ENCODE peak calls at places on chromosomes 13 and 19, in eight cellular contexts. One of them, this sample, is unnamed.

GRCh38 chr13:95710313-95710712 is 33.4 kb downstream of the DNAJC3 start:
- DNase-seq in H1: no peak
- DNase-seq in transverse colon: no peak
- DNase-seq in A549: peak; percentile 32
- DNase-seq in stomach: no peak
- DNase-seq in upper lobe of left lung: no peak
- DNase-seq in tibial nerve: no peak
- DNase-seq in suprapubic skin: no peak
- DNase-seq in this sample: no peak

GRCh38 chr19:34393031-34393430 is 11.2 kb upstream of the PDCD2L start:
- DNase-seq in transverse colon: no peak
- DNase-seq in A549: no peak
- DNase-seq in stomach: no peak
- DNase-seq in tibial nerve: no peak
- DNase-seq in upper lobe of left lung: no peak
- DNase-seq in suprapubic skin: no peak
- DNase-seq in H1: no peak
- DNase-seq in this sample: no peak

GRCh38 chr13:66665991-66666390 is 564.1 kb downstream of the PCDH9 start:
- DNase-seq in tibial nerve: no peak
- DNase-seq in transverse colon: no peak
- DNase-seq in A549: peak; percentile 61
- DNase-seq in H1: no peak
- DNase-seq in suprapubic skin: no peak
- DNase-seq in upper lobe of left lung: peak; percentile 2
- DNase-seq in stomach: no peak
- DNase-seq in this sample: no peak

GRCh38 chr19:2324220-2324948 is 4.0 kb downstream of the LSM7 start:
- DNase-seq in stomach: no peak
- DNase-seq in upper lobe of left lung: peak; percentile 71
- DNase-seq in transverse colon: no peak
- DNase-seq in tibial nerve: no peak
- DNase-seq in suprapubic skin: no peak
- DNase-seq in A549: no peak
- DNase-seq in H1: no peak
- DNase-seq in this sample: no peak

GRCh38 chr19:35063940-35064818 is 22.7 kb downstream of the HPN start:
- DNase-seq in transverse colon: no peak
- DNase-seq in stomach: no peak
- DNase-seq in H1: no peak
- DNase-seq in A549: peak; percentile 50
- DNase-seq in suprapubic skin: no peak
- DNase-seq in tibial nerve: no peak
- DNase-seq in upper lobe of left lung: no peak
- DNase-seq in this sample: no peak

GRCh38 chr13:63693696-63694095 is 2278.0 kb upstream of the PCDH20 start:
- DNase-seq in suprapubic skin: peak; percentile 46
- DNase-seq in stomach: no peak
- DNase-seq in H1: no peak
- DNase-seq in upper lobe of left lung: peak; percentile 62
- DNase-seq in tibial nerve: no peak
- DNase-seq in A549: no peak
- DNase-seq in transverse colon: no peak
- DNase-seq in this sample: no peak

GRCh38 chr19:9981406-9982260 is 28.7 kb downstream of the COL5A3 start:
- DNase-seq in H1: no peak
- DNase-seq in A549: no peak
- DNase-seq in tibial nerve: no peak
- DNase-seq in suprapubic skin: no peak
- DNase-seq in upper lobe of left lung: no peak
- DNase-seq in transverse colon: no peak
- DNase-seq in stomach: no peak
- DNase-seq in this sample: no peak

GRCh38 chr13:110062077-110062776 is 244.7 kb downstream of the COL4A1 start:
- DNase-seq in stomach: no peak
- DNase-seq in tibial nerve: no peak
- DNase-seq in A549: no peak
- DNase-seq in suprapubic skin: no peak
- DNase-seq in upper lobe of left lung: peak; percentile 23
- DNase-seq in H1: no peak
- DNase-seq in transverse colon: no peak
- DNase-seq in this sample: no peak

GRCh38 chr19:5591476-5591875 is 23.7 kb upstream of the TINCR start:
- DNase-seq in suprapubic skin: no peak
- DNase-seq in A549: no peak
- DNase-seq in stomach: no peak
- DNase-seq in tibial nerve: no peak
- DNase-seq in transverse colon: no peak
- DNase-seq in H1: no peak
- DNase-seq in upper lobe of left lung: no peak
- DNase-seq in this sample: no peak

GRCh38 chr13:41299316-41300094 is 11.6 kb upstream of the NAA16 start:
- DNase-seq in tibial nerve: no peak
- DNase-seq in suprapubic skin: no peak
- DNase-seq in transverse colon: no peak
- DNase-seq in upper lobe of left lung: no peak
- DNase-seq in H1: no peak
- DNase-seq in stomach: no peak
- DNase-seq in A549: no peak
- DNase-seq in this sample: no peak

GRCh38 chr19:45275370-45275971 is 24.4 kb downstream of the MARK4 start:
- DNase-seq in stomach: no peak
- DNase-seq in tibial nerve: no peak
- DNase-seq in upper lobe of left lung: no peak
- DNase-seq in suprapubic skin: no peak
- DNase-seq in A549: no peak
- DNase-seq in H1: no peak
- DNase-seq in transverse colon: no peak
- DNase-seq in this sample: no peak

GRCh38 chr19:7817801-7818200 is 12.2 kb upstream of the EVI5L start:
- DNase-seq in A549: no peak
- DNase-seq in stomach: no peak
- DNase-seq in tibial nerve: no peak
- DNase-seq in H1: no peak
- DNase-seq in suprapubic skin: no peak
- DNase-seq in transverse colon: no peak
- DNase-seq in upper lobe of left lung: no peak
- DNase-seq in this sample: no peak

GRCh38 chr19:18476507-18477041 is 38.6 kb upstream of the ISYNA1 start:
- DNase-seq in suprapubic skin: no peak
- DNase-seq in stomach: no peak
- DNase-seq in A549: no peak
- DNase-seq in tibial nerve: no peak
- DNase-seq in H1: no peak
- DNase-seq in upper lobe of left lung: no peak
- DNase-seq in transverse colon: no peak
- DNase-seq in this sample: no peak

GRCh38 chr19:18475762-18476331 is 37.9 kb upstream of the ISYNA1 start:
- DNase-seq in A549: no peak
- DNase-seq in upper lobe of left lung: no peak
- DNase-seq in stomach: no peak
- DNase-seq in transverse colon: no peak
- DNase-seq in suprapubic skin: no peak
- DNase-seq in H1: no peak
- DNase-seq in tibial nerve: no peak
- DNase-seq in this sample: no peak

GRCh38 chr19:18474366-18474887 is 36.5 kb upstream of the ISYNA1 start:
- DNase-seq in suprapubic skin: no peak
- DNase-seq in stomach: no peak
- DNase-seq in transverse colon: no peak
- DNase-seq in tibial nerve: no peak
- DNase-seq in A549: no peak
- DNase-seq in H1: no peak
- DNase-seq in upper lobe of left lung: no peak
- DNase-seq in this sample: no peak

GRCh38 chr19:18473706-18474087 is 35.8 kb upstream of the ISYNA1 start:
- DNase-seq in H1: no peak
- DNase-seq in A549: no peak
- DNase-seq in upper lobe of left lung: no peak
- DNase-seq in stomach: no peak
- DNase-seq in transverse colon: no peak
- DNase-seq in tibial nerve: no peak
- DNase-seq in suprapubic skin: no peak
- DNase-seq in this sample: no peak

GRCh38 chr19:18475004-18475453 is 37.1 kb upstream of the ISYNA1 start:
- DNase-seq in tibial nerve: no peak
- DNase-seq in A549: no peak
- DNase-seq in transverse colon: no peak
- DNase-seq in H1: no peak
- DNase-seq in upper lobe of left lung: no peak
- DNase-seq in suprapubic skin: no peak
- DNase-seq in stomach: no peak
- DNase-seq in this sample: no peak
- H3K4me1 ChIP-seq in tibial nerve: peaks cover 75% of the 10 kb centered on the region
- H3K4me1 ChIP-seq in A549: peaks cover 25% of the 10 kb centered on the region
- H3K4me1 ChIP-seq in transverse colon: peaks cover 66% of the 10 kb centered on the region
- H3K4me1 ChIP-seq in H1: no peaks in the 10 kb centered on the region
- H3K4me1 ChIP-seq in upper lobe of left lung: peaks cover 60% of the 10 kb centered on the region
- H3K4me1 ChIP-seq in suprapubic skin: peaks cover 46% of the 10 kb centered on the region
- H3K4me1 ChIP-seq in stomach: peaks cover 72% of the 10 kb centered on the region
- H3K4me1 ChIP-seq in this sample: peaks cover 35% of the 10 kb centered on the region

DNA sequence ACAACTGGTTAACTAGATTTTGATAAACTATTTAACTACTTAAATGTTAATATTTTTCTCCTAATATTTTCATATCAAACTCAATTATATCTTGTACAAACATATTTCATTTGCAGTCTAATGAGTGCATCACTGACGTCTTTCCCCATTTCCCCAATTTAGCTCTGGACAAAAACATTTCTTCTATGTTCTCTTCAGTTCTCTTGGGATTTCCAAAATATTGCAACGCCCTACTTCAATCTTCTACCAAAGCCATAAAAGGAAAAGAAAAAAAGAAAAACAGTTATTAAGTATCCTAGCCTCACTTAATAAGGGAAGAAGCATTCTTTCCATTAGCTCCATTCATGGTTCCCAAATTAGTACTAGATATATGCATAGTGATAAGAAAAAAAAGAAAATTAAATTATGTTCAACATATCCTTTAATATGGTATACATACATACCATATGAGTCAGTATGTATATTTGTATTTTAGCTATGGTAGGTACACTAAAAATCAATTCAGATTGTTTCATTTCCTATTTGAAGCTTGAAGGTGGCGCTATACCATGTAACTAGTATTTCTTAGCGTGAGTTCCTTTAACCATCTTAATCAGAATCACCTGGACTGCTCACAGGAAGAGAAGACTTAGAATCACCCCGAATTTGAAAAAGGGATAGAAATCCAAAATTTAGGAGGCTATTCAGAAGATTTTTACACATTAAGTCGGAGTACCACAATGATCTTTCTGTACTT is 9.9 kb downstream of the FBXL3 start:
- DNase-seq in upper lobe of left lung: no peak
- DNase-seq in tibial nerve: no peak
- DNase-seq in suprapubic skin: no peak
- DNase-seq in stomach: no peak
- DNase-seq in transverse colon: no peak
- DNase-seq in H1: no peak
- DNase-seq in A549: no peak
- DNase-seq in this sample: no peak
- TF ChIP-seq CTCF in upper lobe of left lung: no peak
- TF ChIP-seq CTCF in tibial nerve: no peak
- TF ChIP-seq CTCF in suprapubic skin: no peak
- TF ChIP-seq CTCF in stomach: no peak
- TF ChIP-seq CTCF in transverse colon: no peak
- TF ChIP-seq CTCF in H1: peak; percentile 24
- TF ChIP-seq CTCF in A549: peak; percentile 13
- TF ChIP-seq CTCF in this sample: no peak

GRCh38 chr13:87696458-87696857 is 25.3 kb downstream of the SLITRK5 start:
- DNase-seq in A549: no peak
- DNase-seq in tibial nerve: no peak
- DNase-seq in upper lobe of left lung: no peak
- DNase-seq in transverse colon: no peak
- DNase-seq in stomach: no peak
- DNase-seq in suprapubic skin: no peak
- DNase-seq in H1: no peak
- DNase-seq in this sample: no peak

GRCh38 chr13:87698268-87698667 is 27.1 kb downstream of the SLITRK5 start:
- DNase-seq in A549: no peak
- DNase-seq in upper lobe of left lung: no peak
- DNase-seq in suprapubic skin: no peak
- DNase-seq in transverse colon: no peak
- DNase-seq in stomach: no peak
- DNase-seq in H1: no peak
- DNase-seq in tibial nerve: no peak
- DNase-seq in this sample: no peak
- TF ChIP-seq EP300 in A549: no peak
- TF ChIP-seq EP300 in upper lobe of left lung: no peak
- TF ChIP-seq EP300 in suprapubic skin: no peak
- TF ChIP-seq EP300 in transverse colon: no peak
- TF ChIP-seq EP300 in stomach: no peak
- TF ChIP-seq EP300 in H1: no peak
- TF ChIP-seq EP300 in tibial nerve: no peak
- TF ChIP-seq EP300 in this sample: no peak

GRCh38 chr13:101917475-101917810 is 465.0 kb downstream of the ITGBL1 start:
- DNase-seq in upper lobe of left lung: peak; percentile 45
- DNase-seq in suprapubic skin: no peak
- DNase-seq in transverse colon: no peak
- DNase-seq in stomach: no peak
- DNase-seq in A549: no peak
- DNase-seq in H1: no peak
- DNase-seq in tibial nerve: no peak
- DNase-seq in this sample: no peak

GRCh38 chr13:101915755-101916107 is 463.3 kb downstream of the ITGBL1 start:
- DNase-seq in suprapubic skin: no peak
- DNase-seq in H1: no peak
- DNase-seq in A549: no peak
- DNase-seq in upper lobe of left lung: no peak
- DNase-seq in transverse colon: no peak
- DNase-seq in stomach: no peak
- DNase-seq in tibial nerve: no peak
- DNase-seq in this sample: no peak

GRCh38 chr13:101915333-101915732 is 462.9 kb downstream of the ITGBL1 start:
- DNase-seq in transverse colon: no peak
- DNase-seq in upper lobe of left lung: no peak
- DNase-seq in A549: no peak
- DNase-seq in stomach: no peak
- DNase-seq in suprapubic skin: no peak
- DNase-seq in H1: no peak
- DNase-seq in tibial nerve: no peak
- DNase-seq in this sample: no peak

GRCh38 chr13:101916758-101917474 is 464.4 kb downstream of the ITGBL1 start:
- DNase-seq in stomach: no peak
- DNase-seq in H1: no peak
- DNase-seq in transverse colon: no peak
- DNase-seq in tibial nerve: no peak
- DNase-seq in A549: no peak
- DNase-seq in upper lobe of left lung: peak; percentile 81
- DNase-seq in suprapubic skin: no peak
- DNase-seq in this sample: no peak

DNA sequence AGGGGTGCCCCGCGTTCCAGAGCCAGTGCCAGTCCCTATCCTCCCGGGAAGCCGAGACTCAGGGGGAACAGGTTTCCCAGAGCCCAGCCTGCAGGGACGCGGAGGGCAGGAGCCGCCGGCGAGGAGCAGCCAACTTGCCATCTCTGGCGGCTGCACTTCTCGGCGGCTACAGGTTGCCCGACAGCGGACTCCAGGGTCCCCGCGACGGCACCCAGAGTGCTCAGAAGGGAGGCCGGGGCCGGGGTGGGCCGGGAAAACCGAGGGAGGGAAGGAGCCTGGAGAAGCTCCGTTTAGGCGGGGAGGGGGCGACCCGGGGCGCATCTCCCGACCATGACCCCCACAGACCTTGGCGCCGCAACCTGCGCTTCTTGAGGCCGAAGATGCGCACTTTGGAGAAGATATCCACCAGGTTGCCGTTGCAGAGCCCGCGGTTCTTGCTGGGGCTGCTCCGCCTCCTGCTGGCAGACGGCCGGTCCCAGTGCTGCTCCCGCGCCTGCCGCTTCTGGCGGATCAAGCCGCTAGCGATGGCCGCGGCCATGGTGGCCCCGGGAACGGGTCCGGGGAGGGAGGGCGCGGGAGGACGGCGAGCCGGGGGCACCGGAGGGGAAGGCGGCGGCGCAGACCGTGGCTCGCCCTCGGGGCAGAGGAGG is 463.8 kb downstream of the ITGBL1 start:
- DNase-seq in transverse colon: no peak
- DNase-seq in stomach: no peak
- DNase-seq in tibial nerve: no peak
- DNase-seq in A549: peak; percentile 37
- DNase-seq in upper lobe of left lung: peak; percentile 64
- DNase-seq in H1: peak; percentile 43
- DNase-seq in suprapubic skin: no peak
- DNase-seq in this sample: no peak
- H3K4me1 ChIP-seq in transverse colon: peaks cover 5% of the 10 kb centered on the region
- H3K4me1 ChIP-seq in stomach: peaks cover 29% of the 10 kb centered on the region
- H3K4me1 ChIP-seq in tibial nerve: peaks cover 31% of the 10 kb centered on the region
- H3K4me1 ChIP-seq in A549: peaks cover 7% of the 10 kb centered on the region
- H3K4me1 ChIP-seq in upper lobe of left lung: peaks cover 14% of the 10 kb centered on the region
- H3K4me1 ChIP-seq in H1: peaks cover 3% of the 10 kb centered on the region
- H3K4me1 ChIP-seq in suprapubic skin: peaks cover 19% of the 10 kb centered on the region
- H3K4me1 ChIP-seq in this sample: no peaks in the 10 kb centered on the region